ENCODE peak calls at places on chromosomes 2 and 18, in six cellular contexts. A is caudate nucleus; K is osteocyte; S is ELR; J is activated CD4-positive, alpha-beta T cell treated with anti-CD3 and anti-CD28 coated beads for 48 hours; P is suprapubic skin. X is an unnamed sample.

GRCh38 chr2:203656522-203657287 is 49.7 kb upstream of the CD28 start:
- DNase-seq in A (peak), K (no peak), S (no peak), J (peak), P (peak), X (peak)

GRCh38 chr18:66235206-66235605 is 368.7 kb downstream of the CDH19 start:
- DNase-seq in A (no peak), K (no peak), S (no peak), J (no peak), P (no peak), X (no peak)

GRCh38 chr2:61671561-61672315 is 133.6 kb upstream of the XPO1 start:
- DNase-seq in A (no peak), K (no peak), S (no peak), J (no peak), P (no peak), X (no peak)

GRCh38 chr2:180553094-180553715 is 427.2 kb upstream of the UBE2E3 start:
- DNase-seq in A (no peak), K (no peak), S (no peak), J (no peak), P (no peak), X (no peak)

GRCh38 chr2:35522434-35522833 is 833.1 kb upstream of the CRIM1 start:
- DNase-seq in A (no peak), K (no peak), S (no peak), J (no peak), P (no peak), X (no peak)

GRCh38 chr18:8326763-8327394 is 282.4 kb upstream of the RAB12 start:
- DNase-seq in A (no peak), K (no peak), S (no peak), J (no peak), P (no peak), X (no peak)

GRCh38 chr18:37124511-37124910 is 295.6 kb downstream of the KIAA1328 start:
- DNase-seq in A (no peak), K (no peak), S (no peak), J (no peak), P (no peak), X (no peak)

GRCh38 chr2:173354601-173355131 is at the start of gene CDCA7:
- DNase-seq in A (no peak), K (peak), S (peak), J (peak), P (peak), X (peak)

GRCh38 chr18:2848879-2849254 is 2.1 kb downstream of the EMILIN2 start:
- DNase-seq in A (no peak), K (no peak), S (no peak), J (no peak), P (no peak), X (no peak)

GRCh38 chr2:230872151-230872967 is 7.6 kb downstream of the ITM2C start:
- DNase-seq in A (no peak), K (peak), S (no peak), J (no peak), P (peak), X (no peak)

X was measured in erythroblast.